ENCODE peak calls at places on chromosome 18, in seven cellular contexts. One of them, this sample, is unnamed.

GRCh38 chr18:7338846-7339245 is 108.0 kb downstream of the LRRC30 start:
- DNase-seq in body of pancreas: no peak
- DNase-seq in right cardiac atrium: no peak
- DNase-seq in tibial nerve: no peak
- DNase-seq in heart right ventricle: no peak
- DNase-seq in fibroblast of the aortic adventitia: no peak
- DNase-seq in ovary: no peak
- DNase-seq in this sample: no peak

GRCh38 chr18:48022531-48023330 is 92.3 kb upstream of the SMAD2 start:
- DNase-seq in body of pancreas: no peak
- DNase-seq in right cardiac atrium: no peak
- DNase-seq in tibial nerve: no peak
- DNase-seq in heart right ventricle: peak
- DNase-seq in fibroblast of the aortic adventitia: peak
- DNase-seq in ovary: no peak
- DNase-seq in this sample: peak

GRCh38 chr18:76997951-76998808 is 134.4 kb downstream of the MBP start:
- DNase-seq in body of pancreas: no peak
- DNase-seq in right cardiac atrium: peak
- DNase-seq in tibial nerve: no peak
- DNase-seq in heart right ventricle: no peak
- DNase-seq in fibroblast of the aortic adventitia: no peak
- DNase-seq in ovary: no peak
- DNase-seq in this sample: no peak

GRCh38 chr18:27921904-27922541 is 254.9 kb downstream of the CDH2 start:
- DNase-seq in body of pancreas: no peak
- DNase-seq in right cardiac atrium: no peak
- DNase-seq in tibial nerve: no peak
- DNase-seq in heart right ventricle: no peak
- DNase-seq in fibroblast of the aortic adventitia: peak
- DNase-seq in ovary: no peak
- DNase-seq in this sample: no peak

GRCh38 chr18:12463191-12463590 is 55.5 kb downstream of the PRELID3A start:
- DNase-seq in body of pancreas: no peak
- DNase-seq in right cardiac atrium: peak
- DNase-seq in tibial nerve: no peak
- DNase-seq in heart right ventricle: no peak
- DNase-seq in fibroblast of the aortic adventitia: no peak
- DNase-seq in ovary: no peak
- DNase-seq in this sample: peak

GRCh38 chr18:6059551-6059950 is 164.2 kb upstream of the TMEM200C start:
- DNase-seq in body of pancreas: no peak
- DNase-seq in right cardiac atrium: no peak
- DNase-seq in tibial nerve: no peak
- DNase-seq in heart right ventricle: no peak
- DNase-seq in fibroblast of the aortic adventitia: no peak
- DNase-seq in ovary: no peak
- DNase-seq in this sample: no peak

GRCh38 chr18:77030201-77030600 is 102.4 kb downstream of the MBP start:
- DNase-seq in body of pancreas: no peak
- DNase-seq in right cardiac atrium: no peak
- DNase-seq in tibial nerve: no peak
- DNase-seq in heart right ventricle: no peak
- DNase-seq in fibroblast of the aortic adventitia: no peak
- DNase-seq in ovary: no peak
- DNase-seq in this sample: no peak

GRCh38 chr18:43161528-43161927 is 46.0 kb upstream of the RIT2 start:
- DNase-seq in body of pancreas: no peak
- DNase-seq in right cardiac atrium: no peak
- DNase-seq in tibial nerve: no peak
- DNase-seq in heart right ventricle: no peak
- DNase-seq in fibroblast of the aortic adventitia: peak
- DNase-seq in ovary: no peak
- DNase-seq in this sample: peak